ENCODE peak calls at places on chromosome 6, in eight cellular contexts. C is adipocyte, T is caudate nucleus, D is activated B cell treated with CpG ODN at 0.5 μM for 24 hours, J is iPS-NIHi11, M is lower lobe of right lung, W is NCI-H1105, A is T-helper 2 cell. Y is an unnamed sample.

GRCh38 chr6:134047673-134048072 is 4.8 kb downstream of the SLC2A12 start:
- DNase-seq in C (no peak), T (peak), D (no peak), J (no peak), M (no peak), W (no peak), A (no peak), Y (no peak)

GRCh38 chr6:158566207-158566818 is 6.4 kb downstream of the TMEM181 start:
- DNase-seq in C (no peak), T (no peak), D (no peak), J (no peak), M (no peak), W (no peak), A (no peak), Y (no peak)

GRCh38 chr6:83613378-83613777 is 95.5 kb downstream of the SNAP91 start:
- DNase-seq in C (no peak), T (no peak), D (no peak), J (no peak), M (no peak), W (no peak), A (no peak), Y (no peak)

GRCh38 chr6:52642381-52642780 is 28.5 kb upstream of the TMEM14A start:
- DNase-seq in C (no peak), T (no peak), D (no peak), J (no peak), M (no peak), W (peak), A (no peak), Y (no peak)

GRCh38 chr6:120805267-120805666 is 529.0 kb downstream of the TBC1D32 start:
- DNase-seq in C (no peak), T (no peak), D (no peak), J (no peak), M (no peak), W (no peak), A (no peak), Y (no peak)

GRCh38 chr6:41021832-41022231 is 17.2 kb downstream of the UNC5CL start:
- DNase-seq in C (peak), T (no peak), D (no peak), J (no peak), M (no peak), W (no peak), A (no peak), Y (peak)

GRCh38 chr6:14396826-14397517 is 279.4 kb downstream of the CD83 start:
- DNase-seq in C (peak), T (no peak), D (peak), J (peak), M (peak), W (no peak), A (no peak), Y (no peak)

GRCh38 chr6:169221264-169221663 is 32.4 kb downstream of the THBS2 start:
- DNase-seq in C (no peak), T (no peak), D (no peak), J (no peak), M (no peak), W (no peak), A (no peak), Y (no peak)

GRCh38 chr6:142316791-142317368 is 15.1 kb downstream of the ADGRG6 start:
- DNase-seq in C (no peak), T (no peak), D (no peak), J (no peak), M (no peak), W (no peak), A (no peak), Y (no peak)

GRCh38 chr6:130969807-130970491 is 93.1 kb downstream of the EPB41L2 start:
- DNase-seq in C (peak), T (no peak), D (no peak), J (no peak), M (no peak), W (no peak), A (no peak), Y (peak)

GRCh38 chr6:36793913-36794703 is 45.1 kb downstream of the CPNE5 start:
- DNase-seq in C (no peak), T (peak), D (no peak), J (no peak), M (no peak), W (no peak), A (no peak), Y (no peak)

GRCh38 chr6:35391240-35391968 is 49.0 kb downstream of the PPARD start:
- DNase-seq in C (peak), T (no peak), D (no peak), J (no peak), M (no peak), W (no peak), A (no peak), Y (no peak)

GRCh38 chr6:94570576-94570975 is 1006.8 kb upstream of the MANEA start:
- DNase-seq in C (no peak), T (no peak), D (no peak), J (no peak), M (no peak), W (no peak), A (no peak), Y (no peak)

GRCh38 chr6:3208775-3209113 is 18.7 kb downstream of the TUBB2B start:
- DNase-seq in C (peak), T (no peak), D (no peak), J (no peak), M (no peak), W (no peak), A (no peak), Y (no peak)

GRCh38 chr6:156774872-156775405 is 2.2 kb upstream of the ARID1B start:
- DNase-seq in C (peak), T (no peak), D (no peak), J (no peak), M (no peak), W (no peak), A (no peak), Y (no peak)

GRCh38 chr6:167668019-167668753 is 158.5 kb upstream of the AFDN start:
- DNase-seq in C (no peak), T (no peak), D (no peak), J (no peak), M (no peak), W (no peak), A (no peak), Y (no peak)

GRCh38 chr6:29816030-29816429 is 11.6 kb upstream of the HLA-G start:
- DNase-seq in C (no peak), T (no peak), D (no peak), J (no peak), M (no peak), W (no peak), A (no peak), Y (no peak)

GRCh38 chr6:45441811-45442453 is 64.2 kb upstream of the SUPT3H start:
- DNase-seq in C (no peak), T (no peak), D (no peak), J (no peak), M (no peak), W (no peak), A (no peak), Y (no peak)

GRCh38 chr6:33658982-33659689 is 38.0 kb downstream of the ITPR3 start:
- DNase-seq in C (no peak), T (no peak), D (no peak), J (no peak), M (no peak), W (no peak), A (no peak), Y (no peak)

GRCh38 chr6:137894779-137895385 is 27.8 kb downstream of the TNFAIP3 start:
- DNase-seq in C (peak), T (no peak), D (no peak), J (no peak), M (no peak), W (no peak), A (no peak), Y (no peak)

GRCh38 chr6:104625536-104625935 is 234.2 kb downstream of the HACE1 start:
- DNase-seq in C (peak), T (no peak), D (no peak), J (no peak), M (no peak), W (no peak), A (no peak), Y (no peak)

GRCh38 chr6:136647363-136647763 is 97.1 kb upstream of the MAP7 start:
- DNase-seq in C (no peak), T (no peak), D (no peak), J (no peak), M (no peak), W (no peak), A (no peak), Y (no peak)

GRCh38 chr6:15493437-15494168 is 169.2 kb downstream of the DTNBP1 start:
- DNase-seq in C (peak), T (no peak), D (no peak), J (peak), M (no peak), W (no peak), A (no peak), Y (no peak)

GRCh38 chr6:16630035-16630643 is 131.1 kb downstream of the ATXN1 start:
- DNase-seq in C (no peak), T (no peak), D (no peak), J (no peak), M (no peak), W (no peak), A (no peak), Y (no peak)

GRCh38 chr6:80767808-80768207 is 661.3 kb downstream of the BCKDHB start:
- DNase-seq in C (peak), T (no peak), D (no peak), J (peak), M (no peak), W (no peak), A (no peak), Y (no peak)

GRCh38 chr6:15073344-15073789 is 172.5 kb upstream of the JARID2 start:
- DNase-seq in C (no peak), T (no peak), D (no peak), J (no peak), M (no peak), W (no peak), A (no peak), Y (no peak)

GRCh38 chr6:134956676-134957075 is 6.8 kb upstream of the ALDH8A1 start:
- DNase-seq in C (peak), T (no peak), D (no peak), J (no peak), M (no peak), W (no peak), A (no peak), Y (no peak)

GRCh38 chr6:161353208-161353613 is 79.3 kb upstream of the AGPAT4 start:
- DNase-seq in C (peak), T (no peak), D (no peak), J (peak), M (no peak), W (no peak), A (no peak), Y (no peak)

Y was measured in HEK293T.